ENCODE peak calls at places on chromosomes 6 and 20, in nine cellular contexts. A is neural progenitor cell, I is OCI-LY7, L is GM23338, H is hepatocyte, M is HCT116, J is MM.1S, Q is SK-N-SH, V is GM23248. B is an unnamed sample. For H3K4me1, the result is how much of the 10 kb centered on the place peaks cover.

GRCh38 chr6:119163006-119163405 is 84.5 kb upstream of the FAM184A start:
- DNase-seq in J (no peak), A (no peak), I (no peak), L (no peak), M (no peak), V (no peak), Q (no peak), H (no peak), B (no peak)

GRCh38 chr6:43436577-43437282 is 9.4 kb downstream of the ABCC10 start:
- DNase-seq in L (no peak), H (peak), V (peak), I (no peak), Q (no peak), M (no peak), J (no peak), A (no peak), B (peak)

GRCh38 chr6:106458021-106458986 is 97.8 kb downstream of the CRYBG1 start:
- DNase-seq in J (no peak), Q (no peak), I (no peak), M (no peak), V (no peak), H (no peak), L (no peak), A (no peak), B (no peak)

GRCh38 chr6:118748311-118749062 is 97.1 kb upstream of the CEP85L start:
- DNase-seq in Q (peak), H (no peak), L (peak), I (no peak), M (no peak), A (peak), J (no peak), V (peak), B (peak)

GRCh38 chr20:37480915-37481314 is 40.1 kb upstream of the NNAT start:
- DNase-seq in H (no peak), L (no peak), A (no peak), Q (no peak), J (no peak), M (no peak), I (no peak), V (no peak), B (no peak)

GRCh38 chr20:50260480-50261221 is 70.0 kb downstream of the CEBPB start:
- DNase-seq in M (no peak), Q (no peak), A (no peak), V (peak), H (no peak), L (no peak), I (no peak), J (no peak), B (no peak)

GRCh38 chr6:3280091-3280490 is 21.3 kb downstream of the PSMG4 start:
- DNase-seq in J (no peak), Q (no peak), V (no peak), H (no peak), I (no peak), A (no peak), M (no peak), L (peak), B (no peak)

GRCh38 chr20:5033566-5033965 is 32.3 kb upstream of the SLC23A2 start:
- DNase-seq in Q (no peak), V (peak), H (no peak), M (no peak), I (no peak), A (no peak), L (no peak), J (no peak), B (peak)

GRCh38 chr6:150835620-150836019 is 29.9 kb upstream of the MTHFD1L start:
- DNase-seq in V (no peak), H (peak), A (no peak), Q (no peak), M (peak), I (no peak), L (no peak), J (no peak), B (peak)

GRCh38 chr6:125236536-125237327 is 65.0 kb downstream of the HDDC2 start:
- DNase-seq in A (no peak), H (no peak), L (no peak), V (peak), Q (no peak), J (no peak), M (no peak), I (no peak), B (peak)

GRCh38 chr6:487956-488355 is 96.4 kb downstream of the IRF4 start:
- DNase-seq in J (no peak), L (no peak), A (no peak), H (no peak), M (no peak), I (no peak), Q (peak), V (no peak), B (no peak)

GRCh38 chr6:139600313-139600712 is 225.9 kb upstream of the CITED2 start:
- DNase-seq in Q (no peak), V (no peak), L (no peak), M (no peak), A (no peak), H (no peak), I (no peak), J (no peak), B (no peak)
- TF ChIP-seq EZH2phosphoT487 in Q (no peak), V (no peak), L (no peak), M (no peak), A (no peak), H (no peak), I (no peak), J (no peak), B (no peak)

DNA sequence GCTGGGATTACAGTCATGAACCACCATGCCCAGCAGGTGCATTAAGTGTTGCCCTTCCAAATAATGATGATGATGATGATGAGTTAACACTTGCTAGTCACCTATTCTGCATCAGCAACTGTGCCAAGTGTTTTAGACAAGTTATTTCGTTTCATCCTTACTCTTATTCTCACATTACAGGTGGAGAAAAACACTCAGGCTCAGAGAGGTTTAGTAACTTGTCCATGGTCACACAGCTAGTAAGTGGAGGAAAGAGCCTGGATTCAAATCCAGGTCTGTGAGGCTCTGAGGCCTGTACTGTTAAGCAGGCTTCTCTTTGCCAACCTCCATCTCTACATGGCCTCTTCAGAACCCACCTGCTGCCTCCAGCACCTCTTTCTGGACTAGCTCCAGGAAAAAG is 70.8 kb downstream of the MDGA1 start:
- DNase-seq in Q (no peak), J (no peak), M (no peak), I (no peak), A (no peak), L (no peak), V (no peak), H (no peak), B (no peak)
- H3K4me1 ChIP-seq in Q (under half), J (under half), M (under half), I (under half), A (under half), L (under half), V (half or more), H (under half), B (half or more)

DNA sequence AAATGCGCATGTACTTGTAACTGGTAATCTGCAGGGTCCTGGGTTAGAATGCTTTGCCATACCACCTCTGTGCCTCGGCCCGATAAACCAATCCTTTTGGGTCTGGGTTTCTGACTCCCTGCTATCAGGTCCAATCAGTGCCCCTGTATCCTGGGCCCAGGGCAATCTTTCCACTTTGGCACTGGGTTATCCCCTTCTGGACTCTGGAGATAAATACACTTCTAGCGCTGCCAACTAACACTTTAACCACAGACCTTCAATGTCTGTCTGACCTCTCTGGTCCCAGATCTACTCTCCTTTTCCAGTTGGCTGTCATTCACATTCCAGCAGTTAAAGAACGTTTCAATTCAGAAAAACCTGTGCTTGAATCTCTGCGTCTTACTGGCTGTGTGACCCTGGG is 55.3 kb downstream of the DNAAF9 start:
- DNase-seq in V (no peak), M (no peak), A (no peak), Q (no peak), I (no peak), H (no peak), L (no peak), J (no peak), B (no peak)
- H3K27ac ChIP-seq in V (no peak), M (no peak), A (no peak), Q (no peak), I (no peak), H (no peak), L (no peak), J (no peak), B (no peak)

GRCh38 chr6:158817298-158818007 is 1.7 kb downstream of the EZR start:
- DNase-seq in H (peak), V (peak), M (no peak), A (peak), J (peak), Q (peak), L (peak), I (peak), B (no peak)

GRCh38 chr6:158815379-158815724 is 3.8 kb downstream of the EZR start:
- DNase-seq in V (no peak), I (no peak), J (no peak), A (no peak), H (no peak), L (no peak), M (no peak), Q (no peak), B (no peak)

GRCh38 chr6:158818008-158818579 is 1.1 kb downstream of the EZR start:
- DNase-seq in A (peak), Q (peak), L (peak), J (peak), I (peak), H (peak), V (peak), M (no peak), B (peak)

GRCh38 chr6:158816329-158816728 is 2.8 kb downstream of the EZR start:
- DNase-seq in M (no peak), L (no peak), Q (no peak), V (no peak), H (no peak), A (peak), J (peak), I (peak), B (peak)

DNA sequence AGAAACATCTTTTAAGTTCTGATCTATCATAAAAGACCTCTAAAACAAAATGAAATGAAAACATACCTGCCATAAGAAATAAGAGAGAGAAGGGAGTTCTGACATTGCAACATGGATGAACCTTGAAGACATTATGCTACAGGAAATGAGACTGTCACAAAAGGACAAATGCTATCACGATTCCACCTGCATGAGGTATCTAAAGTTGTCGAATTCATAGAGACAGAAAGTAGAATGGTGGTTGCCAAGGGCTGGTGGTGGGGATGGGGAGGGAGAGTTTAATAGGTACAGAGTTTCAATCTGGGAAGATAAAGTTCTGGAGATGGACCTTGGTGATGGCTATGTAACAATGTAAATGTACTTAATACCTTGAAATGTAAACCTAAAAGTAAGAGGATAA is 3.3 kb downstream of the EZR start:
- DNase-seq in J (no peak), L (no peak), A (no peak), I (no peak), V (no peak), M (no peak), H (no peak), Q (no peak), B (no peak)
- TF ChIP-seq EZH2phosphoT487 in J (no peak), L (no peak), A (no peak), I (no peak), V (no peak), M (no peak), H (no peak), Q (no peak), B (no peak)

GRCh38 chr6:85458184-85458583 is 8.3 kb downstream of the NT5E start:
- DNase-seq in Q (no peak), I (peak), L (peak), H (no peak), J (no peak), A (no peak), V (no peak), M (no peak), B (no peak)

GRCh38 chr6:85460951-85461805 is 11.3 kb downstream of the NT5E start:
- DNase-seq in Q (no peak), M (no peak), V (peak), L (no peak), A (no peak), H (no peak), I (peak), J (peak), B (peak)

GRCh38 chr6:85458782-85459181 is 8.9 kb downstream of the NT5E start:
- DNase-seq in A (no peak), Q (no peak), L (peak), M (no peak), H (no peak), I (no peak), V (no peak), J (no peak), B (peak)

GRCh38 chr6:85460154-85460950 is 10.5 kb downstream of the NT5E start:
- DNase-seq in L (no peak), J (no peak), A (no peak), H (no peak), V (peak), M (no peak), Q (no peak), I (no peak), B (no peak)

DNA sequence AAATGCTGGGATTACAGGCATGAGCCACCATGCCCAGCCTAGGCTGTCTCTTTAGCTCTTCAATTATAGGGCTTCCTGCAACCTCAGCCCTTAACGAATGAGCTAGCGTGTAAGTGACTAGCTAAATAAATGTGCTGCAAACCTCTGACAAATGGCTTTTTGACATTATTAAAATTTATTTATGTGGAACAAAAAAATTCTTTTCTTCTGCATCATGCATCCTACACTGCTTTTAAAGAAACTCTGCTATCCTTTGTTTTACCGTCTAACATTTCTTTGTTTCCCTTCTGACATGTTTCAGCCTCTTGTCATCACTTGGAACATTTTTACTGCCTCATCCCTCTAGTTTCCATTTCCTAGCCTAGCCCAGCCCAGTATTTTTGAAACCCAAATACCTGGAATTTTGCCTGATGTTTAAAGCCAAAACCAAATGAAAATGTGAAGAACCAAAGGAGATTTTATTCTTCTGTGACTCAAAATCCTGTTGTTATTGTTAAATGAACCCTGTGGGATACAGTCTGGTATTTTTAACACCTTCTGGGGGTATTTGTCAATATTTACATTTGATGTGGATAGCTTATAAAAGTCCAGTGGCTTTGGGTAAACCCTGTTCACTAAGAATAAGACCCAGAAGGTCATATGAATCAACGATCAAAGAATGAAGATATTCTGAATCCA is 9.5 kb downstream of the NT5E start:
- DNase-seq in I (no peak), J (no peak), Q (no peak), L (no peak), V (peak), H (no peak), A (no peak), M (peak), B (peak)
- H3K4me1 ChIP-seq in I (under half), J (half or more), Q (half or more), L (under half), V (half or more), H (under half), A (under half), M (under half), B (half or more)

GRCh38 chr20:58693226-58694006 is 816 bp downstream of the NPEPL1 start:
- DNase-seq in V (peak), Q (no peak), A (peak), I (no peak), L (peak), J (no peak), H (no peak), M (no peak), B (peak)
- H3K27ac ChIP-seq in V (peak), Q (no peak), A (no peak), I (no peak), L (peak), J (no peak), H (peak), M (peak), B (peak)

DNA sequence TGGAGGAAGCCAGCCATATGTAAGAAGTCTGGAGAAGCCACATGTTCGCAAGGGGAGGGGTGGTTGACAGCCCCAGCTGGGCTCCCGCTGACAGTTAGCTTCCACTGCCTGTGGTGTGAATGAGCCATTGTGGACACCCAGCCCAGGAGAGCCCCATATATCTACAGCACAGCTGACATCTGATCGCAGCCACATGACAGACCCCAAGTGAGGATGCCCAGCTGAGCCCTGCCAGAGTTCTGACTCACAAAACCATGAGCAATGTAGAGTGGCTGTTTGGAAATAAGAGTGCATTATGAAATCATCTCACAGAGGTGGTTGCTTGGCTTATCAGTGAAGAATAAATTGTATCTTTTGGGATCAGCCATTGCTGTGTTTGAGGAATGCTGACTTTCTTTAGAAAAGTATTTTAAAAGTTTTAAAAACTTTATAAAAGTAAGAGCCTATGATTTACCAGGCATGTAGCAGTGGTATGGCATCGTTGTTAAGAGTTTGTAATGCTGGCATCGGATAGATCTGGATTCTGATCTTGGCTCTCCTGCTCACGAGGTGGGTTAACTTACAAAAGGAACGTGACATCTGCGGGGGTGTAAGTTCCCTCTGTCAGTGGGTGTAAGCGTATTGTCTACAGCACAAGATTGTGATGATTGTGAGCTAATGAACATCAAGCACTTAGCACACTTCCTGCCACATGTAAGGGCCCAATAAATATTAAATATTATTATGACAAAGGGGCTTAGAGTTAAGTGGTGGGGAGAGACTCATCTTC is 24.1 kb downstream of the CFAP61 start:
- DNase-seq in L (no peak), I (no peak), M (no peak), H (peak), V (peak), A (no peak), J (no peak), Q (no peak), B (peak)
- TF ChIP-seq EZH2phosphoT487 in L (no peak), I (no peak), M (no peak), H (no peak), V (no peak), A (no peak), J (no peak), Q (no peak), B (no peak)

DNA sequence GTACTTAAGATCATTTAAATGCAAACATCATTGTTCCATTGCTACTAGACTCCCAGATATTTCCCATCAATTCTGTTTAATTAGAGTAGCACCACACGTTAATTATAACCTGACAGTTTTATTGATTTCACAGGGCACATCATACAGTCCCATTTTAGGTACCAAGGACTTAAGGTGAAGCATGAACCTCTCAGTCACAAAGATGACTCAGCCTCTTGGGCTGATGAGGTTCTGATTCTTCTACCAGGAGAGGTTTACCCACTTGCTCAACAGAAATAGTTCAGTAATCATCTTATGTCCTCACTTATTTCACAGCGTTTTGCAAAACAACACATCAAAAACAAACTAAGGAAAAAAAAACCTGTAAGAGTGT is 98.5 kb downstream of the HIVEP2 start:
- DNase-seq in M (no peak), A (no peak), V (peak), L (no peak), Q (no peak), I (no peak), J (no peak), H (no peak), B (peak)
- H3K4me1 ChIP-seq in M (under half), A (under half), V (half or more), L (half or more), Q (half or more), I (half or more), J (half or more), H (under half), B (half or more)

DNA sequence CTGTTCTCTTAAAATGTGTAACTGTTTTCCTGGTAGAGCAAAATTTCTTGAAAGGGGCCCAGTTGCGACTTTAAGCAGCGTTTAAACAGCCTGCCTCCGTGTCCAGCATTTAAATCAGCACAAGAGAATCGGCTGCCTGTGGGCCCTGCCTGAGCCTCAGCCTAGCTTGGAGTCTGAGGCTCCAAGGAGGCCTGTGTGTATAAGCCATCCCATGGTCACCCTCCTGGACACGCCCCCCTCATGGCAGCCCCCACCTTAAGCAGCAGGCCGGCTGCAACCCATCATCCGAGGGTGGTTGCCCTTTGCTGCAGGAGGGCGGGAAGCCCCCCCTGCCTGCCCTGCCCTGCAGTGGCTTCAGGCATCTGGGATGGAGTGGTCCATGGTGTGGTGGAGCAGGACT is 18.9 kb downstream of the SDCBP2 start:
- DNase-seq in H (no peak), M (no peak), J (no peak), A (no peak), V (no peak), Q (no peak), L (no peak), I (no peak), B (no peak)
- H3K27ac ChIP-seq in H (no peak), M (no peak), J (no peak), A (no peak), V (no peak), Q (no peak), L (no peak), I (no peak), B (no peak)